ENCODE peak calls at places on chromosomes 4 and X, in four cellular contexts. M is colonic mucosa, P is kidney epithelial cell, I is prostate gland. N is an unnamed sample.

GRCh38 chr4:70705856-70706461 is 15.8 kb upstream of the RUFY3 start:
- DNase-seq in P (no peak), M (no peak), I (no peak), N (no peak)

GRCh38 chrX:69109706-69110635 is 55.3 kb downstream of the PJA1 start:
- DNase-seq in M (no peak), I (peak; percentile 46), P (no peak), N (peak; percentile 60)

GRCh38 chrX:115344885-115345653 is 55.6 kb downstream of the LUZP4 start:
- DNase-seq in P (peak; percentile 83), I (peak; percentile 50), M (peak; percentile 73), N (peak; percentile 92)

GRCh38 chrX:154006965-154007364 is 12.7 kb downstream of the IRAK1 start:
- DNase-seq in P (no peak), I (no peak), M (no peak), N (no peak)

GRCh38 chrX:276588-277171 is 4.5 kb upstream of the PLCXD1 start:
- DNase-seq in M (peak; percentile 34), P (no peak), I (peak; percentile 42), N (no peak)

GRCh38 chr4:86973668-86974067 is 38.9 kb downstream of the AFF1 start:
- DNase-seq in M (no peak), P (no peak), I (no peak), N (no peak)

GRCh38 chrX:120672389-120672788 is 42.5 kb upstream of the C1GALT1C1 start:
- DNase-seq in P (peak; percentile 31), M (no peak), I (no peak), N (peak; percentile 51)

GRCh38 chrX:72262077-72262476 is 15.0 kb downstream of the RPS4X start:
- DNase-seq in M (no peak), P (no peak), I (no peak), N (no peak)

GRCh38 chrX:153672531-153673397 is 849 bp downstream of the PNCK start:
- DNase-seq in M (no peak), P (no peak), I (no peak), N (no peak)

GRCh38 chr4:1347410-1347864 is 429 bp downstream of the UVSSA start:
- DNase-seq in P (no peak), M (peak; percentile 58), I (peak; percentile 52), N (peak; percentile 81)

GRCh38 chr4:151922811-151923210 is 162.0 kb upstream of the GATB start:
- DNase-seq in P (no peak), I (no peak), M (no peak), N (no peak)

GRCh38 chr4:158535130-158535614 is 13.5 kb downstream of the RXFP1 start:
- DNase-seq in I (no peak), M (no peak), P (peak; percentile 56), N (no peak)

GRCh38 chr4:124060261-124060918 is 652.1 kb downstream of the ANKRD50 start:
- DNase-seq in P (no peak), I (peak; percentile 49), M (peak; percentile 29), N (peak; percentile 55)

GRCh38 chr4:7650606-7651400 is 216.1 kb upstream of the PSAPL1 start:
- DNase-seq in P (no peak), M (no peak), I (no peak), N (no peak)

GRCh38 chr4:183444953-183445543 is 612 bp downstream of the CDKN2AIP start:
- DNase-seq in P (no peak), I (peak; percentile 24), M (peak; percentile 54), N (no peak)

GRCh38 chrX:31499120-31499519 is 427.3 kb upstream of the FTHL17 start:
- DNase-seq in I (no peak), M (no peak), P (peak; percentile 43), N (no peak)

GRCh38 chrX:119990409-119990994 is 47.0 kb upstream of the NKAP start:
- DNase-seq in I (no peak), P (no peak), M (no peak), N (no peak)

GRCh38 chrX:132041016-132041415 is 17.9 kb downstream of the STK26 start:
- DNase-seq in M (no peak), P (peak; percentile 19), I (no peak), N (no peak)

GRCh38 chrX:132045456-132045855 is 22.4 kb downstream of the STK26 start:
- DNase-seq in M (no peak), P (no peak), I (no peak), N (no peak)

GRCh38 chrX:132044953-132045352 is 21.9 kb downstream of the STK26 start:
- DNase-seq in M (no peak), P (no peak), I (no peak), N (no peak)

GRCh38 chrX:132043977-132044376 is 20.9 kb downstream of the STK26 start:
- DNase-seq in P (no peak), M (no peak), I (no peak), N (no peak)

DNA sequence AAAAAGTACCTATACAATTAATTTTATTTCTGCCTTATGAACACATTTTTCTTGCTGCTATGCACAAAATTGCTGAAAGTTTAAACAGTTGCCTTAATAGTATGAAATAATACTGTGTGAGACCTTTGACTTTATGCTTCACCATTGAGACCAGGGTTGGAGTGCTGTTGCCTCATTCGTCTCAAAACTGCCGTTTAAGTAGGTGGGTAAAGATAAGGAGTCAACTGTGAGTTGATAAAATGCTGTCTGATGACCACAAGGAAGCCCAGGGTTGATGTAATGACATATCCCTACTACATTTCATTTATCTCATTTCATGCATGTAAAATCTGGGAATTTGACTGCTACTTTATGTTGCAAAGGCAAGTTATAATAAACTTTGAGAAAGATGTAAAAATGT is 23.4 kb downstream of the STK26 start:
- DNase-seq in M (no peak), I (no peak), P (no peak), N (no peak)
- H3K4me3 ChIP-seq in M (no peak overlapping the region), I (no peak overlapping the region), P (no peak overlapping the region), N (no peak overlapping the region)

GRCh38 chrX:14344172-14344940 is 185.0 kb upstream of the GLRA2 start:
- DNase-seq in M (no peak), I (no peak), P (no peak), N (no peak)
- TF ChIP-seq CTCF in M (no peak), I (no peak), P (no peak), N (no peak)

GRCh38 chr4:88757067-88757466 is 59.4 kb upstream of the NAP1L5 start:
- DNase-seq in M (no peak), P (no peak), I (no peak), N (no peak)

GRCh38 chr4:88758264-88758663 is 60.6 kb upstream of the NAP1L5 start:
- DNase-seq in I (no peak), P (no peak), M (no peak), N (no peak)

GRCh38 chr4:88757776-88758175 is 60.1 kb upstream of the NAP1L5 start:
- DNase-seq in I (no peak), P (no peak), M (no peak), N (no peak)

GRCh38 chr4:88755454-88755853 is 57.8 kb upstream of the NAP1L5 start:
- DNase-seq in M (no peak), P (no peak), I (no peak), N (no peak)

GRCh38 chr4:88756149-88756548 is 58.5 kb upstream of the NAP1L5 start:
- DNase-seq in I (peak; percentile 33), M (no peak), P (no peak), N (no peak)
- H3K4me3 ChIP-seq in I (no peak overlapping the region), M (no peak overlapping the region), P (no peak overlapping the region), N (no peak overlapping the region)

GRCh38 chr4:26860922-26861433 is 337 bp downstream of the STIM2 start:
- DNase-seq in P (no peak), I (peak; percentile 33), M (peak; percentile 29), N (peak; percentile 53)
- TF ChIP-seq CTCF in P (no peak), I (no peak), M (no peak), N (no peak)

DNA sequence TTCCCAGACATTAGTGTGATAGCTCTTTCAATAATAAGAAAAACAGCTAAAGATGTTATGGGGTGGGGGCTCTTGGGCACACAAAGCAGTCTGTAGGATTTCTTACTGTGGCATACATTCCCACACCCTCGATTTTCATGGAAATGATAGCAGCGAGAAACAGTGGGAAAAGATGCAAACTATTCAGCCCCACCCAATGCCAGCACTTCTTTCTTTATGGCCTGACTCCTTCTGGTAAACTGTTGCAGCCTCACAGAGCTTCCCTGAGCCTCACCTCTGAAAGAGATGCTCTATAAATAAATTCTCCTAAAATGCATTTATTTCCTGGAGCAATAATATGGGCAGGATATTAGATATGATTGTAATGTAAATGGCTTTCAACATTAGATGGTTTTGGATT is 908 bp downstream of the ANK2 start:
- DNase-seq in M (no peak), P (no peak), I (no peak), N (no peak)
- H3K4me3 ChIP-seq in M (no peak overlapping the region), P (no peak overlapping the region), I (no peak overlapping the region), N (no peak overlapping the region)

GRCh38 chr4:89558147-89558546 is 250.5 kb upstream of the GPRIN3 start:
- DNase-seq in P (no peak), M (no peak), I (no peak), N (no peak)
- TF ChIP-seq CTCF in P (peak; percentile 54), M (no peak), I (no peak), N (no peak)

N was measured in uterus.